ENCODE peak calls at places on chromosomes 4 and X, in seven cellular contexts. I is T1000, V is fibroblast of mammary gland, Q is stomach, C is NCI-H1436, H is GM19239, P is T-cell. K is an unnamed sample.

GRCh38 chr4:71570492-71570891 is 213.4 kb downstream of the GC start:
- DNase-seq in I (no peak), V (no peak), Q (no peak), C (no peak), H (no peak), P (no peak), K (no peak)

GRCh38 chrX:37830371-37830770 is 17.0 kb downstream of the DYNLT3 start:
- DNase-seq in I (no peak), V (no peak), Q (no peak), C (no peak), H (no peak), P (no peak), K (no peak)

GRCh38 chr4:39346856-39347519 is 19.2 kb downstream of the RFC1 start:
- DNase-seq in I (no peak), V (no peak), Q (no peak), C (no peak), H (no peak), P (no peak), K (no peak)

GRCh38 chr4:52265781-52266525 is 214.8 kb downstream of the SPATA18 start:
- DNase-seq in I (no peak), V (no peak), Q (no peak), C (no peak), H (no peak), P (no peak), K (peak; percentile 70)

GRCh38 chrX:37786666-37787337 is 6.9 kb downstream of the CYBB start:
- DNase-seq in I (no peak), V (no peak), Q (no peak), C (no peak), H (no peak), P (no peak), K (no peak)

GRCh38 chr4:113469023-113469390 is 292.5 kb downstream of the CAMK2D start:
- DNase-seq in I (no peak), V (peak; percentile 16), Q (no peak), C (no peak), H (no peak), P (no peak), K (no peak)

GRCh38 chrX:10111364-10112148 is 45.2 kb upstream of the CLCN4 start:
- DNase-seq in I (no peak), V (no peak), Q (no peak), C (no peak), H (no peak), P (peak; percentile 77), K (no peak)

GRCh38 chrX:18994713-18995112 is 10.8 kb upstream of the PHKA2 start:
- DNase-seq in I (peak; percentile 0), V (peak; percentile 86), Q (no peak), C (no peak), H (no peak), P (no peak), K (no peak)

GRCh38 chr4:78569291-78569821 is 17.8 kb downstream of the ANXA3 start:
- DNase-seq in I (no peak), V (peak; percentile 77), Q (no peak), C (no peak), H (no peak), P (no peak), K (peak; percentile 94)

GRCh38 chrX:130082244-130083106 is 27.8 kb downstream of the ELF4 start:
- DNase-seq in I (no peak), V (no peak), Q (peak; percentile 37), C (no peak), H (peak; percentile 21), P (peak; percentile 67), K (no peak)

GRCh38 chr4:4492161-4492847 is 49.5 kb downstream of the STX18 start:
- DNase-seq in I (no peak), V (peak; percentile 71), Q (no peak), C (no peak), H (peak; percentile 23), P (no peak), K (no peak)

GRCh38 chr4:1225272-1226166 is 23.4 kb downstream of the CTBP1 start:
- DNase-seq in I (no peak), V (no peak), Q (no peak), C (no peak), H (no peak), P (no peak), K (no peak)

GRCh38 chr4:5993876-5994811 is 24.1 kb downstream of the C4orf50 start:
- DNase-seq in I (no peak), V (no peak), Q (no peak), C (no peak), H (no peak), P (no peak), K (no peak)

GRCh38 chr4:140743194-140743931 is 12.8 kb downstream of the TBC1D9 start:
- DNase-seq in I (no peak), V (peak; percentile 55), Q (no peak), C (no peak), H (no peak), P (no peak), K (peak; percentile 28)

GRCh38 chr4:74444891-74445642 is at the start of gene AREG:
- DNase-seq in I (no peak), V (peak; percentile 79), Q (peak; percentile 90), C (no peak), H (peak; percentile 66), P (peak; percentile 91), K (peak; percentile 43)

GRCh38 chr4:141425124-141425523 is 204.4 kb downstream of the ZNF330 start:
- DNase-seq in I (no peak), V (peak; percentile 71), Q (no peak), C (no peak), H (no peak), P (no peak), K (no peak)

GRCh38 chr4:8025668-8026067 is 86.0 kb upstream of the AFAP1 start:
- DNase-seq in I (no peak), V (no peak), Q (no peak), C (no peak), H (no peak), P (no peak), K (no peak)

GRCh38 chr4:102503831-102504786 is 3.0 kb downstream of the NFKB1 start:
- DNase-seq in I (no peak), V (no peak), Q (no peak), C (no peak), H (no peak), P (no peak), K (no peak)

GRCh38 chr4:41887821-41888699 is 47.2 kb upstream of the TMEM33 start:
- DNase-seq in I (peak; percentile 37), V (peak; percentile 61), Q (peak; percentile 52), C (no peak), H (no peak), P (no peak), K (peak; percentile 24)

GRCh38 chrX:69107231-69107739 is 58.0 kb downstream of the PJA1 start:
- DNase-seq in I (no peak), V (no peak), Q (peak; percentile 27), C (no peak), H (no peak), P (no peak), K (peak; percentile 68)

K was measured in PC-9.